ENCODE peak calls at places on chromosomes 16 and 17, in four cellular contexts. One of them, this sample, is unnamed.

GRCh38 chr16:83113317-83113716 is 486.5 kb downstream of the CDH13 start:
- DNase-seq in neuronal stem cell: peak
- DNase-seq in H9: peak
- DNase-seq in HCT116: no peak
- DNase-seq in this sample: peak

GRCh38 chr16:869823-870641 is 69.5 kb upstream of the GNG13 start:
- DNase-seq in HCT116: no peak
- DNase-seq in H9: no peak
- DNase-seq in neuronal stem cell: no peak
- DNase-seq in this sample: no peak

GRCh38 chr17:61395409-61395982 is 4.1 kb upstream of the TBX2 start:
- DNase-seq in neuronal stem cell: no peak
- DNase-seq in HCT116: no peak
- DNase-seq in H9: peak
- DNase-seq in this sample: peak

GRCh38 chr16:69834817-69835477 is 72.8 kb downstream of the WWP2 start:
- DNase-seq in neuronal stem cell: no peak
- DNase-seq in HCT116: no peak
- DNase-seq in H9: no peak
- DNase-seq in this sample: no peak

GRCh38 chr16:301950-302349 is 19.0 kb downstream of the PDIA2 start:
- DNase-seq in H9: no peak
- DNase-seq in HCT116: no peak
- DNase-seq in neuronal stem cell: no peak
- DNase-seq in this sample: no peak

GRCh38 chr17:2090210-2090641 is 35.3 kb downstream of the HIC1 start:
- DNase-seq in H9: no peak
- DNase-seq in neuronal stem cell: no peak
- DNase-seq in HCT116: no peak
- DNase-seq in this sample: no peak

GRCh38 chr16:69494993-69495392 is 70.6 kb downstream of the CYB5B start:
- DNase-seq in neuronal stem cell: no peak
- DNase-seq in H9: peak
- DNase-seq in HCT116: peak
- DNase-seq in this sample: peak

GRCh38 chr16:81600275-81600674 is 155.7 kb downstream of the CMIP start:
- DNase-seq in H9: no peak
- DNase-seq in HCT116: no peak
- DNase-seq in neuronal stem cell: peak
- DNase-seq in this sample: peak

GRCh38 chr17:78226055-78226751 is 5.2 kb upstream of the TMEM235 start:
- DNase-seq in HCT116: no peak
- DNase-seq in neuronal stem cell: no peak
- DNase-seq in H9: no peak
- DNase-seq in this sample: no peak

GRCh38 chr16:23131841-23132576 is 17.2 kb downstream of the USP31 start:
- DNase-seq in HCT116: no peak
- DNase-seq in neuronal stem cell: no peak
- DNase-seq in H9: no peak
- DNase-seq in this sample: no peak

GRCh38 chr17:49633762-49634486 is 44.0 kb downstream of the SPOP start:
- DNase-seq in H9: no peak
- DNase-seq in HCT116: no peak
- DNase-seq in neuronal stem cell: peak
- DNase-seq in this sample: peak

GRCh38 chr17:10702574-10702973 is 5.2 kb downstream of the ADPRM start:
- DNase-seq in neuronal stem cell: no peak
- DNase-seq in HCT116: no peak
- DNase-seq in H9: no peak
- DNase-seq in this sample: no peak

GRCh38 chr17:69783865-69784264 is 291.2 kb upstream of the KCNJ16 start:
- DNase-seq in neuronal stem cell: no peak
- DNase-seq in HCT116: no peak
- DNase-seq in H9: no peak
- DNase-seq in this sample: no peak

GRCh38 chr16:6642271-6642670 is 690.4 kb upstream of the RBFOX1 start:
- DNase-seq in HCT116: no peak
- DNase-seq in neuronal stem cell: no peak
- DNase-seq in H9: no peak
- DNase-seq in this sample: no peak

GRCh38 chr16:74862743-74863244 is 88.2 kb upstream of the FA2H start:
- DNase-seq in HCT116: peak
- DNase-seq in H9: no peak
- DNase-seq in neuronal stem cell: peak
- DNase-seq in this sample: peak

GRCh38 chr16:22186517-22186916 is 19.6 kb upstream of the EEF2K start:
- DNase-seq in neuronal stem cell: no peak
- DNase-seq in HCT116: no peak
- DNase-seq in H9: peak
- DNase-seq in this sample: peak

GRCh38 chr16:81767987-81768592 is 11.0 kb upstream of the PLCG2 start:
- DNase-seq in H9: no peak
- DNase-seq in HCT116: no peak
- DNase-seq in neuronal stem cell: no peak
- DNase-seq in this sample: no peak

GRCh38 chr16:20874088-20874581 is 26.0 kb downstream of the DCUN1D3 start:
- DNase-seq in neuronal stem cell: no peak
- DNase-seq in H9: no peak
- DNase-seq in HCT116: no peak
- DNase-seq in this sample: no peak
- H3K9ac ChIP-seq in neuronal stem cell: no peak
- H3K9ac ChIP-seq in H9: no peak
- H3K9ac ChIP-seq in HCT116: no peak
- H3K9ac ChIP-seq in this sample: no peak

GRCh38 chr17:30954046-30954805 is 16.6 kb upstream of the RNF135 start:
- DNase-seq in HCT116: no peak
- DNase-seq in H9: no peak
- DNase-seq in neuronal stem cell: no peak
- DNase-seq in this sample: no peak
- H2AFZ ChIP-seq in HCT116: no peak
- H2AFZ ChIP-seq in H9: no peak
- H2AFZ ChIP-seq in neuronal stem cell: no peak
- H2AFZ ChIP-seq in this sample: no peak

DNA sequence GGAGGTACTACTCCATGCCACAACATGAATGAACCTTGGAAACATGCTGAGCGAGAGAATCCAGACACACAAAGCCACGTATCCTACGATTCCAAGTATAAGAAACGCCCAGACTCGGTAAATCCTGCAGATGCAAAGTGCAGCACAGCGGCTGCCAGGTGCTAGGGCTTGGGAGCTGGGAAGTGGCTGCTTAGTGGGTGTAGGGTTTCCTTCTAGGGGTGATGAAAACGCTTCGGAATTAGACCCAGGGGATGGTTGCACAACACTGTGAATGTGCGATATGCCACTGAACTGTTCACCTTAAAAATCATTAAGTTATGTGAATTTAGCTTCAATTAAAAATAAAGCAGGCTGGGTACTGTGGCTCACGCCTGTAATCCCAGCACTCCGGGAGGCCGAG is 24.6 kb downstream of the ADCY9 start:
- DNase-seq in neuronal stem cell: no peak
- DNase-seq in HCT116: no peak
- DNase-seq in H9: no peak
- DNase-seq in this sample: no peak
- H3K27ac ChIP-seq in neuronal stem cell: no peak
- H3K27ac ChIP-seq in HCT116: no peak
- H3K27ac ChIP-seq in H9: no peak
- H3K27ac ChIP-seq in this sample: no peak

GRCh38 chr17:76240461-76241204 is at the start of gene RNF157:
- DNase-seq in neuronal stem cell: peak
- DNase-seq in HCT116: no peak
- DNase-seq in H9: peak
- DNase-seq in this sample: peak
- H3K9ac ChIP-seq in neuronal stem cell: peak
- H3K9ac ChIP-seq in HCT116: peak
- H3K9ac ChIP-seq in H9: peak
- H3K9ac ChIP-seq in this sample: no peak

GRCh38 chr17:57213180-57213825 is 43.0 kb upstream of the MSI2 start:
- DNase-seq in HCT116: no peak
- DNase-seq in H9: no peak
- DNase-seq in neuronal stem cell: no peak
- DNase-seq in this sample: no peak
- H2AFZ ChIP-seq in HCT116: no peak
- H2AFZ ChIP-seq in H9: no peak
- H2AFZ ChIP-seq in neuronal stem cell: no peak
- H2AFZ ChIP-seq in this sample: no peak

GRCh38 chr16:89025636-89026035 is 48.6 kb upstream of the CBFA2T3 start:
- DNase-seq in neuronal stem cell: no peak
- DNase-seq in H9: no peak
- DNase-seq in HCT116: no peak
- DNase-seq in this sample: no peak
- H3K27ac ChIP-seq in neuronal stem cell: no peak
- H3K27ac ChIP-seq in H9: no peak
- H3K27ac ChIP-seq in HCT116: no peak
- H3K27ac ChIP-seq in this sample: no peak

DNA sequence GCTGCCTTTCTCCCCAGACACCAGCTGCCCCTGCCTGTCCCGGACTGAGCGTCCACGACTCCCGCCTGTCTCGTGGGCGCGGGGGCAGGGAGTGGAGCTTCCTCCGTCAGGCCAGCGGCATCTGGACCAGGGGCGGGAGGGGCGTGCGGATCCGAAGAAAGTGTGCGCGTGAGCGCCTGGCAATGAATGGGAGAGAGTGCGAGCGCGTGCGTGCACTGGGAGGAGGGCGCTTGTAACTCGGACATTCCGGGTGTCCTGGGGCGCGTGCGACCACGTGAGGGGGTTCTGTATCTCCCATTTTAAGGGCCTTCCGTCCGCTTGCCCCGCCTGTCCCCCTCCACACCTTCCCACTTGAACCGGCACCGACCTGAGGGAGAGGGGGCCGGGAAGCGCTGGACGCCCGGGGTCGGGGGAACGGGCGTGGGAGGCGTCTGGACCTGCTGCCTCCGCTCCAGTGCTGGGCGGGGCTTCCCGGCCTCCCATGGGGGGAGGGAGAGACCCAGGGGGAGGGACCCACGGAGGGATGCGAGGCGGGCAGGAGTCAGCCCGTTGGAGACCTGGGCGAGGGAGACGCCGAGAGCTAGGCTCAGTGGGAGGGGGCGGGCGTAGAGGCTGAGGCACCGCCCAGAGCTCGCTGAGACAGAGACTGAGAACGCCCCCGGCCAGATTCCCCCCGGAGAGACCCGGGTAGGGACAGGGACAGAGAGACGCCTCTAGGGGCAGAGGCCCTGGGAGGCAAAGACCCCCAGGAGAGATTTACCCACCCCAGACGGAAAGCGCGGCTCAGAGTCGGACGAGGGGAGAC is at the start of gene KREMEN2:
- DNase-seq in neuronal stem cell: peak
- DNase-seq in H9: peak
- DNase-seq in HCT116: peak
- DNase-seq in this sample: peak
- H3K9ac ChIP-seq in neuronal stem cell: peak
- H3K9ac ChIP-seq in H9: no peak
- H3K9ac ChIP-seq in HCT116: peak
- H3K9ac ChIP-seq in this sample: no peak

GRCh38 chr17:47618416-47618815 is 31.3 kb upstream of the KPNB1 start:
- DNase-seq in H9: no peak
- DNase-seq in neuronal stem cell: no peak
- DNase-seq in HCT116: peak
- DNase-seq in this sample: peak

GRCh38 chr17:47622179-47622549 is 27.6 kb upstream of the KPNB1 start:
- DNase-seq in HCT116: no peak
- DNase-seq in H9: no peak
- DNase-seq in neuronal stem cell: no peak
- DNase-seq in this sample: no peak

GRCh38 chr17:47620503-47621245 is 29.0 kb upstream of the KPNB1 start:
- DNase-seq in H9: no peak
- DNase-seq in HCT116: peak
- DNase-seq in neuronal stem cell: no peak
- DNase-seq in this sample: no peak

GRCh38 chr17:47624727-47625068 is 25.0 kb upstream of the KPNB1 start:
- DNase-seq in neuronal stem cell: no peak
- DNase-seq in H9: no peak
- DNase-seq in HCT116: no peak
- DNase-seq in this sample: no peak

DNA sequence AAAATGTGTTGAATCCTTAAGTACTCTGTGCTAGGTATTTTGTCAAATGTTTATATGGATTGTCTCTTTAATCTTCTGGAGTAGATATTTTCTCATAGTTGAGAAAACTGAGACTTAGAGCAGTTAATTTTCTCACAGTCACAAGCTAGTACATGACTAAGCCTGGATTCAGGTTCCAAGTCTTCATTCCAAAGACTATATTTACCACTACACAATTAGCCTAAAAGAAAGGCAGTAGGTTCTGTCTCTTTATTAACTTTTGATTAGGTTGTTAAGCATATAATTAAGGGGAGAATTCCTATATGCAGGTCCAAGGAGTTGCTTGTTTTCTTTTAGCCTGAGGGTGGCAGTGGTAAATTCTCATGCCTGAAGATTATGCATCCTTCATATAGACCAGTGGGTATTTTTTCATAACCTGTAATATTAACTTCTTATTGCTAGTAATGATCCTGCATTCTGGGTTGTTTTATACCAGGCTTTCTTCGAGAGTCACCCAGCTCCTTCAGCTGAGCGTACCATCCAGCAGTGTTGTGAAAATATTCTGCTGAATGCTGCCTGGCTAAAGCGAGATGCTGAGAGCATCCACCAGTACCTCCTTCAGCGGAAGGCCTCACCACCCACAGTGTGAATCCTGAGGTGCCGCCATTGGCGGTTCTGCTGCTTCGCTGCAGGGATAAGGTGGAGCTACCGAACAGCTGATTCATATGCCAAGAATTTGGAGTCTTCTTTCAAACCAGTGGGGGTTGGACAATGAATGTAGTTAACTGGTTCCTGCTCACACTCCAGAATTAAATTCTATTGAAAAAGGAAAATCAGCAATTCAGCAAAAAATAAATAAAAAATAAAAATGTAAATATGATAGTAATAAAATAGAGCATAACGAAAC is 28.2 kb upstream of the KPNB1 start:
- DNase-seq in neuronal stem cell: peak
- DNase-seq in HCT116: peak
- DNase-seq in H9: peak
- DNase-seq in this sample: peak
- H2AFZ ChIP-seq in neuronal stem cell: no peak
- H2AFZ ChIP-seq in HCT116: no peak
- H2AFZ ChIP-seq in H9: no peak
- H2AFZ ChIP-seq in this sample: no peak